ENCODE peak calls at places on chromosomes 2 and 18, in six cellular contexts. Z, N, K, U, T and S are unnamed samples.

GRCh38 chr2:212330263-212330662 is 208.3 kb downstream of the ERBB4 start:
- DNase-seq in T (no peak), Z (no peak), K (no peak), U (no peak), N (no peak), S (no peak)

GRCh38 chr2:218006741-218007140 is 3.9 kb upstream of the TNS1 start:
- DNase-seq in K (no peak), U (no peak), N (no peak), Z (peak; percentile 31), T (no peak), S (no peak)

GRCh38 chr2:128841803-128842202 is 523.1 kb upstream of the HS6ST1 start:
- DNase-seq in N (no peak), T (no peak), K (no peak), U (no peak), Z (no peak), S (no peak)

GRCh38 chr2:65381607-65382032 is 50.8 kb downstream of the SPRED2 start:
- DNase-seq in Z (no peak), T (no peak), N (no peak), K (no peak), U (no peak), S (no peak)

GRCh38 chr2:86623549-86624547 is at the start of gene RNF103:
- DNase-seq in K (peak; percentile 98), U (peak; percentile 92), N (peak; percentile 97), Z (peak; percentile 97), T (peak; percentile 98), S (peak; percentile 92)

GRCh38 chr18:75035944-75036343 is 173.0 kb downstream of the PTGR3 start:
- DNase-seq in U (no peak), Z (no peak), T (no peak), N (no peak), K (no peak), S (no peak)

GRCh38 chr18:3623769-3624545 is 174.0 kb downstream of the TGIF1 start:
- DNase-seq in T (peak; percentile 66), K (peak; percentile 88), Z (peak; percentile 95), N (peak; percentile 48), U (peak; percentile 97), S (peak; percentile 36)

GRCh38 chr18:8177330-8178016 is 431.8 kb upstream of the RAB12 start:
- DNase-seq in T (peak; percentile 27), N (no peak), K (peak; percentile 6), Z (peak; percentile 7), U (peak; percentile 26), S (no peak)

GRCh38 chr2:145677371-145677770 is 1157.5 kb upstream of the ZEB2 start:
- DNase-seq in N (no peak), U (no peak), T (no peak), Z (no peak), K (no peak), S (no peak)

GRCh38 chr2:144431384-144431783 is 88.5 kb downstream of the ZEB2 start:
- DNase-seq in T (no peak), U (no peak), K (no peak), Z (no peak), N (no peak), S (no peak)

GRCh38 chr18:35753306-35753910 is 171.9 kb downstream of the GALNT1 start:
- DNase-seq in T (no peak), K (no peak), U (no peak), N (no peak), Z (peak; percentile 44), S (no peak)

GRCh38 chr2:157107460-157107859 is 150.0 kb upstream of the GALNT5 start:
- DNase-seq in N (no peak), U (no peak), K (peak; percentile 23), Z (no peak), T (no peak), S (no peak)

GRCh38 chr2:55164534-55165104 is 67.5 kb downstream of the CLHC1 start:
- DNase-seq in N (no peak), Z (no peak), T (no peak), K (no peak), U (no peak), S (no peak)

GRCh38 chr2:30359644-30360167 is 87.3 kb upstream of the LCLAT1 start:
- DNase-seq in Z (peak; percentile 52), N (no peak), U (peak; percentile 14), K (no peak), T (no peak), S (no peak)

GRCh38 chr2:176729706-176730569 is 460.7 kb downstream of the MTX2 start:
- DNase-seq in Z (no peak), U (peak; percentile 81), T (peak; percentile 72), N (no peak), K (peak; percentile 40), S (no peak)

GRCh38 chr2:165646321-165646801 is 147.7 kb downstream of the GALNT3 start:
- DNase-seq in K (no peak), Z (peak; percentile 89), N (peak; percentile 24), U (peak; percentile 8), T (no peak), S (no peak)

GRCh38 chr18:53944721-53945120 is 279.7 kb downstream of the MBD2 start:
- DNase-seq in K (no peak), U (no peak), T (no peak), Z (no peak), N (peak; percentile 4), S (no peak)

GRCh38 chr2:189221811-189222210 is 42.2 kb upstream of the COL5A2 start:
- DNase-seq in K (no peak), T (no peak), U (peak; percentile 57), Z (peak; percentile 81), N (no peak), S (no peak)

GRCh38 chr2:69888451-69888850 is 5.3 kb upstream of the SNRNP27 start:
- DNase-seq in K (no peak), N (no peak), T (no peak), Z (no peak), U (no peak), S (no peak)

GRCh38 chr2:33223851-33224250 is 252.6 kb upstream of the RASGRP3 start:
- DNase-seq in N (no peak), U (peak; percentile 65), K (no peak), Z (peak; percentile 37), T (no peak), S (no peak)

GRCh38 chr2:180246281-180246680 is 239.2 kb upstream of the CWC22 start:
- DNase-seq in K (no peak), U (no peak), T (no peak), Z (no peak), N (no peak), S (no peak)

GRCh38 chr2:226701052-226701451 is 98.6 kb downstream of the IRS1 start:
- DNase-seq in Z (peak; percentile 95), U (peak; percentile 91), K (no peak), T (no peak), N (no peak), S (no peak)

DNA sequence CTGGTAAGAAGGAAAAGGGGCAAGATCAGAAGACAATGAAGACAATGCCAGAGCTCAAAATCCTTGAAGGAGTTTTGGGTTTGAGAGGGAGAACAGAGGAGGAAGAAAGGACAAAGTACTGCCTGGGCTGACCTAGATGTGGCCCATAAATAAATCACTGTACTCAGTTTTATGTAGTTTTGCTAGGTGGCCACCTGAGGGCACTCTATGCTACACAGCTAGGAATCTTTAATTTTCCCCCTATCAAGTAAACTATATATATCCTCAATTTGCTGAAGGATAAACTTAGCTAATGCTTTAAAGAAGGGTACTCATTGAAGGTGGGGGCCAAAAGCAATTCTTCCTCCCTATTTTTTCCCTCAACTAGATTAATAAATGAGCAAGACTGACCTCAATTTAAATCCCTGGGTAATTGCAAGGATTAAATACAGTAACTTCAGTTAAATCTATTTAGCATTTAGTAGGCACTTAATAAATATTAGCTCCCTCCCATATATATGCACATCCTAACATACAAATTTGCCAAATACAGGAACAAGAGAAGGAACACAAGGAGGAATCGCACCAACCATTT is 540.3 kb downstream of the NRXN1 start:
- DNase-seq in N (peak; percentile 38), Z (peak; percentile 53), T (no peak), K (peak; percentile 52), U (peak; percentile 39), S (peak; percentile 25)
- TF ChIP-seq CTCF in N (peak; percentile 63), Z (peak; percentile 55), T (peak; percentile 24), K (no peak), U (peak; percentile 71), S (peak; percentile 74)

GRCh38 chr2:42329779-42330178 is 31.2 kb downstream of the COX7A2L start:
- DNase-seq in T (no peak), U (no peak), K (no peak), Z (no peak), N (no peak), S (no peak)

GRCh38 chr2:42324949-42325348 is 36.1 kb downstream of the COX7A2L start:
- DNase-seq in U (no peak), T (no peak), Z (no peak), K (no peak), N (no peak), S (no peak)

GRCh38 chr2:42328923-42329322 is 32.1 kb downstream of the COX7A2L start:
- DNase-seq in Z (no peak), T (no peak), U (no peak), N (no peak), K (no peak), S (no peak)

GRCh38 chr2:42327125-42327524 is 33.9 kb downstream of the COX7A2L start:
- DNase-seq in Z (no peak), U (no peak), N (no peak), K (no peak), T (no peak), S (no peak)

GRCh38 chr2:42328148-42328833 is 32.7 kb downstream of the COX7A2L start:
- DNase-seq in U (peak; percentile 57), K (no peak), N (no peak), T (no peak), Z (peak; percentile 62), S (no peak)
- TF ChIP-seq CTCF in U (peak; percentile 39), K (peak; percentile 36), N (peak; percentile 37), T (no peak), Z (peak; percentile 27), S (peak; percentile 63)

GRCh38 chr2:148832626-148833025 is 42.4 kb upstream of the KIF5C start:
- DNase-seq in U (no peak), T (no peak), Z (no peak), K (no peak), N (no peak), S (no peak)

GRCh38 chr2:148826791-148827190 is 48.2 kb upstream of the KIF5C start:
- DNase-seq in U (no peak), Z (no peak), N (no peak), T (no peak), K (no peak), S (no peak)

GRCh38 chr2:148824190-148824589 is 50.8 kb upstream of the KIF5C start:
- DNase-seq in U (no peak), T (no peak), Z (no peak), K (no peak), N (no peak), S (no peak)

GRCh38 chr2:148828941-148829340 is 46.1 kb upstream of the KIF5C start:
- DNase-seq in Z (no peak), T (no peak), U (no peak), N (no peak), K (no peak), S (no peak)

GRCh38 chr2:148829618-148830017 is 45.4 kb upstream of the KIF5C start:
- DNase-seq in T (no peak), Z (no peak), N (no peak), K (no peak), U (no peak), S (no peak)
- TF ChIP-seq CTCF in T (no peak), Z (no peak), N (no peak), K (no peak), U (peak; percentile 13), S (peak; percentile 27)

DNA sequence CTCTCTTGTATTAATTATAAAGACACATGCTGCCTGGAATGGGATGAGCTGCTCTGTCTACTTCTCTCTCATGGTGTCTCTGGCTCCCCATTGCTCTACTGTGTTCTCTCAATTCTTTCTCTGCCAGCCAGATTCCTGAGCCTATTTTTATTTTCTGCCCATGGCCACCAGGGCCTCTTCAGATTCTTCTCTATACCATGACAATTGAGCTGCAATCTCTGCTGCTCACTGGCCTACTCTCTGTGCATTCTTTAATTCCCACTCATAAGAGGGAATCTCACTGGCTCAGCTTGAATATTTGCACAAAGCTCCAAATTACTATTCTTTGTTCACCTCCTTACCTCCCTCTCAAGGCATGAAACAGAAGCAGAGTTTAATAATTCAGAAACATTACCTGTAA is 161.4 kb upstream of the GULP1 start:
- DNase-seq in N (no peak), Z (no peak), U (no peak), K (no peak), T (no peak), S (no peak)
- TF ChIP-seq CTCF in N (no peak), Z (no peak), U (no peak), K (no peak), T (no peak), S (no peak)